ENCODE peak calls at places on chromosomes 5 and 9, in ten cellular contexts. L, Q, D, P, I, Z, E, X, U and G are unnamed samples.

GRCh38 chr5:149646564-149646963 is 65.3 kb downstream of the ARHGEF37 start:
- DNase-seq in L (no peak), Q (no peak), D (no peak), P (no peak), I (no peak), Z (peak; percentile 33), E (no peak), X (no peak), U (no peak), G (no peak)

GRCh38 chr5:54514841-54515432 is 2.6 kb upstream of the SNX18 start:
- DNase-seq in L (no peak), Q (no peak), D (no peak), P (no peak), I (no peak), Z (peak; percentile 85), E (no peak), X (peak; percentile 87), U (no peak), G (no peak)

GRCh38 chr5:73306741-73307275 is 133.8 kb downstream of the TMEM174 start:
- DNase-seq in L (no peak), Q (no peak), D (no peak), P (no peak), I (no peak), Z (no peak), E (no peak), X (no peak), U (no peak), G (no peak)

GRCh38 chr9:98917691-98918487 is 25.8 kb upstream of the COL15A1 start:
- DNase-seq in L (no peak), Q (peak; percentile 28), D (peak; percentile 21), P (no peak), I (no peak), Z (no peak), E (no peak), X (no peak), U (no peak), G (no peak)

GRCh38 chr9:120366646-120367019 is 213.3 kb downstream of the CDK5RAP2 start:
- DNase-seq in L (peak; percentile 50), Q (no peak), D (peak; percentile 89), P (peak; percentile 89), I (no peak), Z (peak; percentile 96), E (no peak), X (peak; percentile 84), U (no peak), G (no peak)

GRCh38 chr5:73921746-73922145 is 295.8 kb downstream of the ARHGEF28 start:
- DNase-seq in L (no peak), Q (no peak), D (no peak), P (no peak), I (no peak), Z (no peak), E (no peak), X (no peak), U (no peak), G (no peak)

GRCh38 chr9:32348289-32348688 is 36.2 kb upstream of the ACO1 start:
- DNase-seq in L (no peak), Q (no peak), D (no peak), P (no peak), I (no peak), Z (peak; percentile 42), E (no peak), X (no peak), U (no peak), G (no peak)

GRCh38 chr5:110063640-110064592 is 374.2 kb downstream of the MAN2A1 start:
- DNase-seq in L (no peak), Q (no peak), D (no peak), P (no peak), I (no peak), Z (peak; percentile 68), E (no peak), X (no peak), U (no peak), G (no peak)

DNA sequence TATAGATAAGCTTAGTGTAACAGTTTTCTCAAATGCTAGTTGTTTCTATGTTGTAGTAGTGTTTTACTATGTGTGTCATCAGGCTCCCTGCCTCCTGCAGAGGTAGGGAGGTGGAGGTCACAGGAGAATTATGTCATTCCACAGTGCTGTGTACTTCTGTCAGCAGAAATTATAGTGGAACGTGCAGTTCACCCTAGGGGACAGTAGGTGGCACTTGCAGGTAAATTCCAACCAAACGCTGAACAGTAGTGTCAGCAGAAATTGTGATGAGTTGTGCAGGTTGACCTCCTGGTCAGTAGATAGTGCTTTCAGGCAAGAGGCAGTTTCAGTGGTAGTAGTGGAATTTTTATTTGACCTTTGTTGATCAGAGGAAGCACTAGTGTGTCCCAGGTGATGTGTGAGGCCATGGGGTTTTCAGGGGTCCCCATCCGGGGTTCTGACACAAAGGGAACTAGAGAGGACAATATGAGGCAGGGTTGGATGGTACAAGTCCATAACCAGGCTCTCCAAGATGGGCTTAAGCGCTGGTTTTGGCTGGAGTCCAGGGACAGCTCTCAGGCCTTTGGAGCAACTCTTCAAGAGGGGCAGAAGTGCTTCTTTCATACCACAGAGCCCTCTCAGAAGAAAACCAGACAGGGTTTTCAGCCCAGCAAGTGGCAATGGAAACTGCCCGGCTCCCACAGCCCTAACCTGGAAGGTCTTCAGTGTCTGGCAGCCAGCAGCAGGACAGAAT is 402.9 kb downstream of the CYLC2 start:
- DNase-seq in L (no peak), Q (no peak), D (peak; percentile 33), P (peak; percentile 21), I (no peak), Z (peak; percentile 20), E (no peak), X (no peak), U (no peak), G (no peak)
- H3K9me3 ChIP-seq in L (no peaks in the 10 kb centered on the region), Q (no peaks in the 10 kb centered on the region), D (no peaks in the 10 kb centered on the region), P (no peaks in the 10 kb centered on the region), I (no peaks in the 10 kb centered on the region), Z (no peaks in the 10 kb centered on the region), E (no peaks in the 10 kb centered on the region), X (peaks cover 3% of the 10 kb centered on the region), U (no peaks in the 10 kb centered on the region), G (no peaks in the 10 kb centered on the region)

DNA sequence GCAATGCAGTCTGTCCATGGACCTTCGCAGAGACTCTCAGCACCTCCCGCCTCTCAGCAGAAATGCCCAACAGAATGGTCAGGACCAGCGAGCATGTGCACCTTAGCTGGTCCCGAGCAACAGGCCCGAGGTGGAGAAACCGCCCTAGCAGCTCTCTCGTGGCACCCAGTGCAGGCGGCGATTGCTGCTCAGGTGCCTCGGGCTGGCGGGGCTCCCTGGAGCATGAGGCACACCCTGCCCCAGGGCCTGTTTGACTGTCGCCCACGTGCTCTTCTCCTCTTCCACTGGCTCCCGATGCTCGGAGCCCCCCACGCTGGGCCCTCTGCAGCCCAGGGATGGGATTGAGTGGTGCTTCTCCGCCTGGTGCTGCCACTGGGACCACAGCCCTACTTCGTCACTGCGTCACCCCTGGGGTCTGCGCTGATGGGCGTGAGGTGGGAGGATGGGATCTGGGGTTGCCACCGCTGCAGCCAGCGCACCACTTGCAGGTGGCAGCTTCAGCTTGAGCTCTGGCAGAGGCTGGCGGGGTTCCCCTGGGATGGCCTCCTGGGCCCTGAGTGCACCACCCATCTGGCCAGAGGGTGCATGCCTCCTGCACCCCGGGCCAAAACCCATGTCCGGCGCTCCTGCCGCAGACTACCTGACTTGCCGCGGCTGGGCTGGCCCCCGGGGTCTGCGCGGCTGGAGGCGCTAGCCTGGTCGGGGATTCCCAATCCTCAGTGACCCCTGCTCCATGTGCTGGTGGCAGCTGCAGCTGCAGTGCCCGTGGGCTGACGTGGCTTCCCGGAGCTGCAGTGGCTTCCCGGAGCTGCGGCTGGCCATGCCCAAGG is 244.2 kb downstream of the FOXD4L6 start:
- DNase-seq in L (no peak), Q (no peak), D (no peak), P (no peak), I (no peak), Z (no peak), E (peak; percentile 24), X (peak; percentile 37), U (no peak), G (no peak)
- H3K9me3 ChIP-seq in L (peaks cover 88% of the 10 kb centered on the region), Q (peaks cover 100% of the 10 kb centered on the region), D (peaks cover 6% of the 10 kb centered on the region), P (peaks cover 53% of the 10 kb centered on the region), I (peaks cover 8% of the 10 kb centered on the region), Z (no peaks in the 10 kb centered on the region), E (peaks cover 100% of the 10 kb centered on the region), X (no peaks in the 10 kb centered on the region), U (peaks cover 27% of the 10 kb centered on the region), G (peaks cover 6% of the 10 kb centered on the region)

GRCh38 chr5:179194941-179195381 is 134.8 kb downstream of the ZNF354C start:
- DNase-seq in L (no peak), Q (no peak), D (peak; percentile 10), P (no peak), I (no peak), Z (no peak), E (no peak), X (no peak), U (no peak), G (no peak)

GRCh38 chr5:179196420-179197079 is 136.4 kb downstream of the ZNF354C start:
- DNase-seq in L (no peak), Q (no peak), D (no peak), P (no peak), I (no peak), Z (no peak), E (no peak), X (no peak), U (no peak), G (no peak)

GRCh38 chr5:179201986-179202385 is 141.8 kb downstream of the ZNF354C start:
- DNase-seq in L (peak; percentile 9), Q (no peak), D (no peak), P (no peak), I (no peak), Z (no peak), E (no peak), X (no peak), U (no peak), G (no peak)

GRCh38 chr5:179195561-179196419 is 135.6 kb downstream of the ZNF354C start:
- DNase-seq in L (no peak), Q (no peak), D (peak; percentile 0), P (no peak), I (no peak), Z (no peak), E (no peak), X (no peak), U (no peak), G (no peak)

DNA sequence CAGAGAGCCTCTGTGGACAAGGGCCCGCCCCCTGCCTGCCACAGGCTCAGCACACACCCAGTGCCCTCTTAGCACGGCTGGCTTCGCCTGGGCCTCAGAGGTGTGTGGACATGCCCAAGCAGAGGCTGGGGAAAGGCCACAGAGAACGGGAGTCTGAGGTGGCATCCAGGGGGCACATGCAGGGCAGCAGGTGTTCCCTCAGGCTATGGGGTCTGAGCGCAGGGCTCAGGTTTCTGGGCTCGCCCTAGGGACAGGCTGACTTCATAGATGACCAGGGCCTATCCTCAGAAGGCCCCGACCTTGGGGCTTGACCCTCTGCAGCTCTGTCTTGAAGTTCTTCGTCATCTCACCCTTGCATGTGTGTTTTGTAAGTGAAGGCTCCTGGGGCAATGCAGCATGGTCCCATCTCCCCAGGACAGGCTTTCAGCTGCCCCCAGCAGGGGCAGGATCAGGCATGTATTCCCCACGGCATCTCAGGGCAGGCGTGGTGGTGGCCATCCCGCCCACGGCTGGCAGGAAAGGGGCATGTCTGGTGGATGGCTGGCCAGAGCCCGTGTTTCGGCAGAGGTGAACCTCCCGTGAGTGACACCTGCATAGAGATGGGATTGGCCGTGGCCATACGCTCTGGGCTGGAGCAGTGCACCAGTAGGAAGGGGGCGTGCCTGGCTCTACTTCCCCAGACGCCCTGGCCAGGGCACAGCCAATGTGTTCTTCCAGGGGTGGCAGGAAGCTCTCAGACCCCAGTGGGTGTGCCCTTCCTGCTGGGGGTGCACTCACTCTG is 138.9 kb downstream of the ZNF354C start:
- DNase-seq in L (no peak), Q (no peak), D (peak; percentile 1), P (no peak), I (no peak), Z (no peak), E (no peak), X (no peak), U (no peak), G (no peak)
- H3K9me3 ChIP-seq in L (no peaks in the 10 kb centered on the region), Q (no peaks in the 10 kb centered on the region), D (no peaks in the 10 kb centered on the region), P (peaks cover 14% of the 10 kb centered on the region), I (no peaks in the 10 kb centered on the region), Z (no peaks in the 10 kb centered on the region), E (no peaks in the 10 kb centered on the region), X (peaks cover 42% of the 10 kb centered on the region), U (no peaks in the 10 kb centered on the region), G (no peaks in the 10 kb centered on the region)

GRCh38 chr9:5639816-5640215 is 10.9 kb downstream of the RIC1 start:
- DNase-seq in L (no peak), Q (no peak), D (no peak), P (no peak), I (no peak), Z (no peak), E (no peak), X (no peak), U (no peak), G (no peak)

GRCh38 chr9:5644522-5644921 is 15.6 kb downstream of the RIC1 start:
- DNase-seq in L (no peak), Q (no peak), D (no peak), P (no peak), I (no peak), Z (no peak), E (no peak), X (no peak), U (no peak), G (no peak)

GRCh38 chr9:5642170-5642569 is 13.3 kb downstream of the RIC1 start:
- DNase-seq in L (no peak), Q (no peak), D (no peak), P (no peak), I (no peak), Z (no peak), E (no peak), X (no peak), U (no peak), G (no peak)

GRCh38 chr9:5643005-5643624 is 14.2 kb downstream of the RIC1 start:
- DNase-seq in L (no peak), Q (no peak), D (no peak), P (no peak), I (no peak), Z (peak; percentile 49), E (no peak), X (no peak), U (no peak), G (no peak)
- H3K9me3 ChIP-seq in L (no peaks in the 10 kb centered on the region), Q (peaks cover under 1% of the 10 kb centered on the region), D (no peaks in the 10 kb centered on the region), P (no peaks in the 10 kb centered on the region), I (no peaks in the 10 kb centered on the region), Z (no peaks in the 10 kb centered on the region), E (peaks cover 7% of the 10 kb centered on the region), X (no peaks in the 10 kb centered on the region), U (no peaks in the 10 kb centered on the region), G (peaks cover 2% of the 10 kb centered on the region)